ENCODE peak calls at places on chromosomes 1 and 21, in four cellular contexts. L is fibroblast of mammary gland, J is AG04450, E is GM23248. Y is an unnamed sample.

GRCh38 chr1:43238104-43238503 is 31.7 kb upstream of the TMEM125 start:
- DNase-seq in J (peak; percentile 18), E (peak; percentile 77), L (peak; percentile 76), Y (no peak)

GRCh38 chr1:218557731-218558130 is 212.6 kb downstream of the TGFB2 start:
- DNase-seq in E (no peak), L (peak; percentile 27), J (no peak), Y (no peak)

GRCh38 chr1:208187499-208188041 is 56.6 kb downstream of the PLXNA2 start:
- DNase-seq in L (no peak), J (no peak), E (no peak), Y (no peak)

GRCh38 chr1:42784946-42785693 is at the start of gene TMEM269:
- DNase-seq in J (no peak), E (peak; percentile 44), L (no peak), Y (no peak)

GRCh38 chr1:2566106-2567045 is 10.2 kb downstream of the TNFRSF14 start:
- DNase-seq in J (no peak), E (no peak), L (no peak), Y (no peak)

GRCh38 chr1:14850563-14850962 is 252.1 kb downstream of the KAZN start:
- DNase-seq in J (no peak), E (no peak), L (no peak), Y (no peak)

GRCh38 chr1:240405751-240406150 is 206.2 kb downstream of the GREM2 start:
- DNase-seq in E (no peak), L (no peak), J (no peak), Y (no peak)

GRCh38 chr1:187053876-187054275 is 225.1 kb downstream of the PLA2G4A start:
- DNase-seq in J (no peak), L (no peak), E (no peak), Y (no peak)

GRCh38 chr1:33015216-33015615 is 21.5 kb downstream of the AK2 start:
- DNase-seq in E (no peak), L (no peak), J (no peak), Y (no peak)

GRCh38 chr21:46469275-46469674 is 10.6 kb downstream of the DIP2A start:
- DNase-seq in L (no peak), J (no peak), E (no peak), Y (no peak)

GRCh38 chr1:153608089-153608672 is 4.8 kb downstream of the S100A16 start:
- DNase-seq in J (no peak), L (no peak), E (no peak), Y (no peak)

GRCh38 chr1:107965112-107965991 is at the start of gene VAV3:
- DNase-seq in J (no peak), L (peak; percentile 51), E (peak; percentile 79), Y (peak; percentile 32)

GRCh38 chr1:2391034-2391384 is 345 bp downstream of the MORN1 start:
- DNase-seq in E (peak; percentile 76), J (no peak), L (peak; percentile 20), Y (no peak)

GRCh38 chr1:227788279-227789041 is 27.0 kb upstream of the PRSS38 start:
- DNase-seq in L (no peak), J (no peak), E (peak; percentile 64), Y (no peak)

GRCh38 chr1:20100632-20101355 is 18.5 kb downstream of the PLA2G2D start:
- DNase-seq in J (peak; percentile 11), E (peak; percentile 84), L (peak; percentile 72), Y (no peak)

GRCh38 chr1:214143015-214143775 is 137.8 kb upstream of the SMYD2 start:
- DNase-seq in J (no peak), L (no peak), E (no peak), Y (no peak)

GRCh38 chr1:117244306-117244705 is 33.6 kb upstream of the VTCN1 start:
- DNase-seq in E (no peak), L (no peak), J (no peak), Y (no peak)

GRCh38 chr1:100552031-100552430 is 14.1 kb downstream of the GPR88 start:
- DNase-seq in J (no peak), L (no peak), E (peak; percentile 15), Y (no peak)

GRCh38 chr1:29826646-29827045 is 590.3 kb downstream of the PTPRU start:
- DNase-seq in E (no peak), L (no peak), J (no peak), Y (no peak)

GRCh38 chr1:77655431-77655974 is 27.0 kb downstream of the ZZZ3 start:
- DNase-seq in J (no peak), E (no peak), L (peak; percentile 40), Y (peak; percentile 15)

GRCh38 chr1:32374193-32374592 is 11.9 kb downstream of the TSSK3 start:
- DNase-seq in L (no peak), J (no peak), E (no peak), Y (no peak)

GRCh38 chr1:154940213-154940879 is 3.8 kb upstream of the PMVK start:
- DNase-seq in L (no peak), J (no peak), E (no peak), Y (peak; percentile 25)

GRCh38 chr1:20732071-20732587 is 374 bp downstream of the SH2D5 start:
- DNase-seq in L (peak; percentile 55), J (peak; percentile 44), E (peak; percentile 83), Y (peak; percentile 37)

GRCh38 chr1:197399691-197400521 is 131.9 kb downstream of the CRB1 start:
- DNase-seq in L (peak; percentile 58), E (peak; percentile 62), J (no peak), Y (no peak)

DNA sequence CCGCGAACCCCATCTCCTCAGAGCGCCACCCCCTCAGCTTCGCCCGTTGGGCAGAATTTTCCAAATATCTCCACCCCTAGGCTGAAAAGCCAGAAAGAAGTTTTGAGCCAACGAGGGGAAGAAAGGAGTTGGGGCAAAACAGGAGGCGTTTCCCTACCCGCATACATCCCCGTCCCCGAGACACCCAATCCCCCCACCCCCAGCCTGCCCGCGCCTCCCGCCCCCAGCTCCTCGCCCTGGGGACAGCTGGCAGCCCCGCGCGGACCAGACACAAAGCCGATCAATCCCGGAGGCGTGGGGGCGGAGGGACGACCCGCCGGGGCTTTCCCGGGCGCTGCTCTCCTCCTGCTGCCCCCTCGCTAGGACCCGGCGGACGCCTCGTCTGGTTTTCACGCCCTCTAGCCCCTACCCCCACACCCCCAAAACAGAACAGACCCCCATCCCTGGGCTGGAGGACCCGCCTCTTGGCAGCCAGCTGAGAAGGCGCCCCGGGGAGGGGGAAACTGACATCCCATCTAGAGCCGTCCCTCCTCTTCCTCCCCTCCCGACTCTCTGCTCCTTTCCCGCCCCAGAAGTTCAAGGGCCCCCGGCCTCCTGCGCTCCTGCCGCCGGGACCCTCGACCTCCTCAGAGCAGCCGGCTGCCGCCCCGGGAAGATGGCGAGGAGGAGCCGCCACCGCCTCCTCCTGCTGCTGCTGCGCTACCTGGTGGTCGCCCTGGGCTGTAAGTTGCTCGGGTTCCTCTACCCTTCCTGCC is at the start of gene JAM2:
- DNase-seq in L (no peak), E (peak; percentile 55), J (no peak), Y (no peak)
- H3K4me3 ChIP-seq in L (peak within 1 kb of the TSS; percentile 57), E (peak within 1 kb of the TSS; percentile 81), J (peak within 1 kb of the TSS; percentile 76), Y (peak within 1 kb of the TSS; percentile 71)

GRCh38 chr21:45405819-45406762 is 1.1 kb downstream of the COL18A1 start:
- DNase-seq in E (peak; percentile 23), L (peak; percentile 45), J (no peak), Y (no peak)

GRCh38 chr21:45408811-45409261 is 3.9 kb downstream of the COL18A1 start:
- DNase-seq in J (no peak), L (no peak), E (no peak), Y (no peak)

GRCh38 chr21:45408271-45408791 is 3.4 kb downstream of the COL18A1 start:
- DNase-seq in L (no peak), E (no peak), J (no peak), Y (no peak)

GRCh38 chr21:45406801-45407628 is 2.0 kb downstream of the COL18A1 start:
- DNase-seq in J (no peak), E (peak; percentile 10), L (peak; percentile 44), Y (no peak)

GRCh38 chr21:45407629-45408247 is 2.8 kb downstream of the COL18A1 start:
- DNase-seq in E (no peak), L (no peak), J (no peak), Y (no peak)
- H3K4me3 ChIP-seq in E (no peak overlapping the region), L (no peak overlapping the region), J (no peak overlapping the region), Y (peak overlapping the region; percentile 83)

GRCh38 chr1:62394646-62395045 is 42.2 kb upstream of the USP1 start:
- DNase-seq in J (no peak), E (no peak), L (no peak), Y (no peak)

GRCh38 chr1:62398377-62398776 is 38.5 kb upstream of the USP1 start:
- DNase-seq in J (peak; percentile 15), L (peak; percentile 77), E (peak; percentile 95), Y (no peak)

GRCh38 chr1:62396871-62397270 is 40.0 kb upstream of the USP1 start:
- DNase-seq in L (no peak), E (no peak), J (no peak), Y (no peak)

GRCh38 chr1:62395291-62395690 is 41.6 kb upstream of the USP1 start:
- DNase-seq in L (no peak), E (no peak), J (no peak), Y (no peak)

GRCh38 chr1:62397301-62397700 is 39.5 kb upstream of the USP1 start:
- DNase-seq in J (no peak), L (no peak), E (no peak), Y (no peak)
- H3K4me3 ChIP-seq in J (no peak overlapping the region), L (no peak overlapping the region), E (no peak overlapping the region), Y (no peak overlapping the region)

GRCh38 chr1:13584876-13585598 is 1.4 kb downstream of the PDPN start:
- DNase-seq in L (no peak), J (no peak), E (no peak), Y (no peak)

GRCh38 chr1:13585599-13585965 is 1.9 kb downstream of the PDPN start:
- DNase-seq in E (no peak), L (no peak), J (no peak), Y (no peak)

GRCh38 chr1:13582713-13583443 is 754 bp upstream of the PDPN start:
- DNase-seq in E (no peak), L (no peak), J (no peak), Y (no peak)

GRCh38 chr1:13583592-13583963 is at the start of gene PDPN:
- DNase-seq in J (no peak), L (no peak), E (peak; percentile 44), Y (no peak)

DNA sequence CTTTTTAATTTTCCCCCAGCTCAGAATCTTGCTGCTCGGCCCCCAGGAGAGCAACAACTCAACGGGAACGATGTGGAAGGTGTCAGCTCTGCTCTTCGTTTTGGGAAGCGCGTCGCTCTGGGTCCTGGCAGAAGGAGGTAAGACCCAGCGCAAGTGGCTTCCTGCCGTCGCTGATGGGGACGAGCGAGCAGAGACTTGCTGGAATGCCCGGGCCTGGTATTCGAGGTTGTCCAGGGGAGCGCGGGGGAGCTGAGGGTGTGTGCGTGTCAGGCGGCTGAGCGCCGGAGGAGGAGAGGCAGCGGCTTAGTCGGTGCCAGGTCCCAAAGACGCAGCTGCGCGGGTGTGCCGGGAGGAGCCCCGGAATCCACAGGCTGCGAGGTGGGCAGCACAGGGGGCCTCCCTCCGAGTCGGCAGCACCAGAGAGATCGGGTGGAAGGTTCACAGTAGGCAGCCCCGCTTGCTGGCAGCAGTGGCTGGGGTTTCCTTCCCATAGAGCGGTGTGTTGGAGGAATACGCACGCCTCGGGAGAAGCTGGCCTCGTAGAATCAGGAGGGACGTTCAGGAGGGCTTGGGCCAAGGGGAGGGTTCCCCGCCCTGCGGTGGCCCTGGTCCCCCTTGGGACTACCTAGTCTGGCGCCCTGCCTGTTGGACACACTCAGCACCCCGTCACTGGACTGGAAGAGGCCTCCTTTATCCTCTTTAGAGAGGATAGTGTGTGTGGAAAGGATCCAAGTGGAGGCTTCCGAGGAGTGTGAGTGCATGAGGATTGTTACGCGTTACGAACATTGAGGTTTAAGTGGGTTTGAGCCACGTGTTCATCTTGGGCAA is 546 bp downstream of the PDPN start:
- DNase-seq in J (no peak), E (peak; percentile 72), L (peak; percentile 78), Y (peak; percentile 46)
- H3K4me3 ChIP-seq in J (no peak overlapping the region), E (peak overlapping the region; percentile 71), L (peak overlapping the region; percentile 50), Y (peak overlapping the region; percentile 75)

Y was measured in retinal pigment epithelial cell.